ENCODE peak calls at places on chromosome 15, in four cellular contexts. P is cardiac fibroblast, Q is astrocyte of the spinal cord, S is astrocyte of the cerebellum. N is an unnamed sample.

GRCh38 chr15:88657326-88658069 is 18.7 kb downstream of the ISG20 start:
- DNase-seq in P (peak; percentile 69), Q (peak; percentile 51), S (no peak), N (peak; percentile 71)

GRCh38 chr15:96560246-96560895 is 229.9 kb downstream of the NR2F2 start:
- DNase-seq in P (peak; percentile 33), Q (no peak), S (no peak), N (peak; percentile 27)

GRCh38 chr15:52783929-52784798 is 6.0 kb downstream of the ONECUT1 start:
- DNase-seq in P (no peak), Q (no peak), S (no peak), N (no peak)

GRCh38 chr15:95262866-95263564 is 1031.7 kb downstream of the MCTP2 start:
- DNase-seq in P (peak; percentile 78), Q (peak; percentile 78), S (peak; percentile 66), N (peak; percentile 76)

GRCh38 chr15:81410318-81410753 is 36.3 kb upstream of the TMC3 start:
- DNase-seq in P (peak; percentile 95), Q (peak; percentile 72), S (peak; percentile 61), N (peak; percentile 90)

GRCh38 chr15:89587955-89588354 is 12.7 kb downstream of the TICRR start:
- DNase-seq in P (peak; percentile 80), Q (peak; percentile 17), S (no peak), N (peak; percentile 62)

GRCh38 chr15:71677352-71677751 is 133.0 kb upstream of the NR2E3 start:
- DNase-seq in P (no peak), Q (no peak), S (no peak), N (no peak)

GRCh38 chr15:77642793-77643430 is 10.2 kb upstream of the LINGO1 start:
- DNase-seq in P (no peak), Q (no peak), S (no peak), N (no peak)

GRCh38 chr15:98896802-98897732 is 110.5 kb downstream of the PGPEP1L start:
- DNase-seq in P (peak; percentile 99), Q (peak; percentile 99), S (peak; percentile 98), N (peak; percentile 99)

GRCh38 chr15:77742127-77742526 is 109.4 kb upstream of the LINGO1 start:
- DNase-seq in P (no peak), Q (no peak), S (no peak), N (no peak)

DNA sequence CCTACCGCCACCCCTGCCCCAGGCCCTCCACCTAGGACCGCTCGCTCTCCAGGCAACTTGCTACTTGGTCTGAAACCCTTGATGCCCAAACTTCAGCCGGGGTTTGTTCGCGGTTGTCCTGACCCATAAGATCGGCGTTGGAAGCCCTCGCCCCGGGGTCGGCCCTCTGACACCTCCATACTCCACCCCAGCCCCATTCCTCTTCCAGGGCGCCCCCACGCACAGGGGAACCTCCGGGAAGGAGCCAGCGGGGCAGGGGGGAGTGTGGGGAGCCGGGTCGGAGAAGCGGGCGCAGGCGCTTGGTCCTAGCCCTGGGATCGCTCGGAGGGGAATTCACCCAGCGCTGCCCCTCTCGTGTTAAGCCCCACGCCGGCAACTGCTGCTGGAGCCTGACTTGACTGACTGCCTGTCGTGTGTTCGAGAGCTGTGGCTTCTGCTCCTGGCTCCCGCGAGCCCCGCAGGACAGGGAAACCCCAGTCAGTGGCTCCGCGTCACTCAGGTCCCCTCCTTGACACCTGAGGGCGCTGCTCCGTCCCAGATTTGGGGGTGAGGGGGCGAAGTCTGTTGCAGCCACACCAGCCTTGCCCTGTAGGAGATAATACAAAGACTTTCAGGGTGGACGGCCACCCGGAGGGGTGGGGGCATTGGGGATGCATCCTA is 675 bp downstream of the RYR3 start:
- DNase-seq in P (peak; percentile 9), Q (no peak), S (no peak), N (no peak)
- H3K4me3 ChIP-seq in P (no peak overlapping the region), Q (no peak overlapping the region), S (peak overlapping the region; percentile 26), N (no peak overlapping the region)

DNA sequence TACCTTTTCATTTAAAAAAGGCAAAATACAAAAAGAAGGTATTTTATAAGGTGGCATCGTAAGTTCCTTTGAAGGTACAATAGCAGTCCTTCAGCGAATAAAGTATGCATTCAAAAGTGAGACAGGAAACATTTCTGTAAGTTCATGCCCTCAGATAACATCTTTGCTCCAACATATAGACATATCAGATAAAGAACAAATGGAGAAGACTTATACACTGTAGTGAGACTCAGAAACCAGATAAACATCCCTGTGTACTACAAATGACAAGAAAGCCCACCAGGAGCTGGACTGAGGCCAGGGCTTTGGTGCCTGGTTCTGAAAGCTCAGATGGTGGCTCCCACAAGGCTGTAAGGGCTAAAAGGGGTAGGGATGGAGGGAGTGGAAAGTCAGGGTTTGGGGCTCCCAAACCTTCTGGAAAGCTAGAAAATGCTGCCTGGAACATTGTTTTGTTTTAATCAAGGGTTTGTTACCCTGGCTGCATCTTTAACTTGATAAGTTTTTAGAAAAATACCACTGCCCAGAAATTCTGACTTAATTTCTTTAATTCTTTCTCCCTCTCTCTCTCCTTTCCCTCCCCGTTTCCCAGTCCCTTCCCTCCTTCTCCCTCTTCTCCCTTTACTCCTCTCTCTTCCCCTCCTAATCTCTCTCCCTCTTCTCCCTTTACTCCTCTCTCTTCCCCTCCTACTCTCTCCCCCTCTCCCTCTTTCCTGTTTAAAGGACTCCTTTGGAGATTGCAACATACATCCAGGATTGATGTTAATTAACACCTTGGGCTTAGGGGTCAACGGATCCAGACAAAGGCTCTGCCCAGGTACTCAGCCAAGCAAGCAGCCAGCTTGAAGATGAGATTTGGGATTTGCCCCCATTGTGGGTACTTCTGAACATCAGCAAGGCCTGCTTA is 126.1 kb downstream of the AQP9 start:
- DNase-seq in P (no peak), Q (no peak), S (no peak), N (no peak)
- TF ChIP-seq CTCF in P (no peak), Q (no peak), S (no peak), N (no peak)

DNA sequence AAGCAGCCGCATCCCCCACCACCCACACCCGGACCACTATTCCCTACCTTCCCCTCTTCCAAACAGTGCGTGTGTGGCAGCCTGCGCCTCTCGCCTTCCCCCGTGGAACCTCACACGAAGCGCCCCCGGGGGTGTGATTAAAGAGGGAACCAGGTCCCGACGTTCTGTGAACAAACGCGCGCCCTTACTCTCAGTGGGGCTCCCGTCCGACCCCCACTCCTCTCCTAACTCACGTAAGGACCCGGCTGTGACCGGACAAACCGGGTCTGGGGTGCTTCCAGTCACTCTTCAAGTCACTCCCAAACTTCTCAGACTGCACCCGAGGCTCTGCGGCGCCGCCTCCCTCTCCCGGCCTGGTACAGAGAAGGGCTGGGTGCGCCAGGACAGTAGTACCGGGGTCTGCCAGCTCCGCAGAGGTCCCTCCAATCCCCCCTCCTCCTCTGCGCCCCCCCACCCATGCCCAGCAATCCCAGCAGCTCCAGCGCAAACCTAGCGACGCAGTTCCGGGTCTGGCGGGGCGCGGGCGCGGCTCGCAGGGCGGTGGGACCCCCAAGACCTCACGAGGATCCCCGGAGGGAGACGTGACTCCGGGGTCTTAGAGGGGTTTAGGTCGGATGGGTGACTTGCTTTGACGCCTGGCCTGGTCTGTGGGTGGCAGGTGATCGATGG is 574 bp downstream of the DUOXA1 start:
- DNase-seq in P (no peak), Q (no peak), S (no peak), N (no peak)
- H3K4me3 ChIP-seq in P (no peak overlapping the region), Q (no peak overlapping the region), S (no peak overlapping the region), N (no peak overlapping the region)

DNA sequence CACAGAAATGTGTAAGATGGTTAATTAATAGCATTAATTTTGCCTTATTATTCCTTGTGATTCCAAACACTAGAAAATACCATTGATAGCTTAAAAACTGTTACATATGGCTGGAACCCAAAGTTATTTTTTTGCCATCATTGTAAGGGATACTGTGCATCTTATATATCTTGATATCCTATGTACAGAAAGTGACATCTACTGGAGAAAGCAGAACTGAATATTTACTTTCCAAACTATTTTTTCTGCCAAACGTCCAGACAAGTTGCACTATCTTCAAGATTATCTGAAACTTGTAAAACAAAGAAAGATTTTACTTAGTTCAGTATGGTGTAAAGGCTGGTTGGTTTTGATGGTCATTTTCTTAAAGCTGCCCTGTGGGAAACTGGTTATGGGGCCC is 33.3 kb upstream of the MEIS2 start:
- DNase-seq in P (peak; percentile 57), Q (peak; percentile 55), S (peak; percentile 36), N (peak; percentile 70)
- TF ChIP-seq CTCF in P (peak; percentile 30), Q (peak; percentile 32), S (no peak), N (peak; percentile 48)

DNA sequence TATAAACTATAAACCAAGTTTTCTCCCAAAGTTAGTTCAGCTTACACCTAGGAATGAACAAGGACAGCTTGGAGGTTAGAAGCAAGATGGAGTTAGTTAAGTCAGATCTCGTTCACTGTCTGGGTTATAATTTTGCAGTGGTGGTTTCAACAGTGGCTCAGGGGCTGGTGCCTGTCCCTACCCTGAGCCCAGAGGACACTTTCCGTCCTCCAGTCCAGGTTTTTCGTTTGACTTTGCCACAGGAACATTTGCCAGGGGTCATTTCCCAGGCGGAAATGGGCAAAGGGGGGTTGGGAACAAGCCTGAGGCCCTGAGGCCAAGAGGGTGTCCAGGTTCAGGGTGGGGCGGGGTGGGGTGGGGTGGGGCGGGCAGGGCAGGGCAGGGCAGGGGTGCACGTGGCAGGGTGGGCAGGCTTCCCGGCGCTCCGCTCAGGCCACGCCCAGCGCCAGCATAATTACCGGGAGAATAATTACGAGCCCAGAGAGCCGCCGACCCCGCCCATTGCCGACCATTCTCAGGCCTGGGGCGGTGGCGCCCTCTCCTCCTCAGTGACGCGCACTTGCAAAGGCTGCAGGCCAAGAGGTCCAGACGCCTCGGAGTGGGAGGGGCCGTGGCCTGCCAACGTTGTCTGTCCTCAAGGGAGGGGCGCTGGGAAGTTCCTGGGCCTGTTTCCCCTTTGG is 70.4 kb downstream of the KLF13 start:
- DNase-seq in P (peak; percentile 85), Q (no peak), S (no peak), N (peak; percentile 78)
- H3K4me3 ChIP-seq in P (no peak overlapping the region), Q (no peak overlapping the region), S (no peak overlapping the region), N (no peak overlapping the region)

GRCh38 chr15:55318588-55319494 is at the start of the genes PIGB and PIGBOS1:
- DNase-seq in P (peak; percentile 92), Q (peak; percentile 91), S (peak; percentile 71), N (peak; percentile 94)
- TF ChIP-seq CTCF in P (no peak), Q (no peak), S (no peak), N (no peak)

GRCh38 chr15:30990451-30991300 is 752 bp downstream of the MTMR10 start:
- DNase-seq in P (peak; percentile 46), Q (peak; percentile 37), S (no peak), N (no peak)
- H3K4me3 ChIP-seq in P (peak overlapping the region; percentile 92), Q (peak overlapping the region; percentile 91), S (peak overlapping the region; percentile 95), N (peak overlapping the region; percentile 87)

DNA sequence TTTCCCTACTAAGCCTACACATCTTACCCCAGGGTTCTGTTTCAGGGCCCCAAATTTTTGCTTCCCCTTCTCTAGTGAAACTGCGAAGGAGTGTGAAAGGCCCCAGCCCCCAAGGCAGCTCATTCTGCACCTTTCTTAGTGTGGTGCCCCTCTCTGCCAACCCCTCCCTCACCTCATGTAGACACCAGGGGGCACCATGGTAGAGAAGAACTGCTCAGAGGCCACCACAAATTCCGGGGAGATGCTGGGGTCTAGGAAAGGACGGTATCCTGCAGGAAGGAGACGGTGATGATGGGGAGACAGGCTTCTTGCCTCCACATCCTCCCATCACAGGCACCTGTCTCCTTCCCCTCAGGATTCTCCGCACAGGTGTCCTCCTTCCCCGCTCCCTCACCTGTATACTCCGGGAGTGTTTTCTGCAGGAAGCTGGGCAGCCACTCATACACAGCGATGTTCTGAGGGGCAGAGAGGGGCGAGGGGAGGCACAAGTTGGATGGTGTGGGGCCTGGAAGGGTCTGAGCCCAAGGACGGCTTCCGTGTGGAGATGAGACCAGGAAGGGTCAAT is 3.6 kb downstream of the DUOX2 start:
- DNase-seq in P (no peak), Q (no peak), S (no peak), N (no peak)
- TF ChIP-seq CTCF in P (peak; percentile 14), Q (peak; percentile 28), S (no peak), N (no peak)

GRCh38 chr15:74373731-74374647 is 6.5 kb upstream of the CYP11A1 start:
- DNase-seq in P (peak; percentile 84), Q (peak; percentile 82), S (peak; percentile 53), N (peak; percentile 81)
- H3K4me3 ChIP-seq in P (peak overlapping the region; percentile 70), Q (peak overlapping the region; percentile 52), S (peak overlapping the region; percentile 69), N (peak overlapping the region; percentile 59)

GRCh38 chr15:70605606-70606410 is 157.6 kb downstream of the UACA start:
- DNase-seq in P (peak; percentile 81), Q (peak; percentile 94), S (peak; percentile 92), N (peak; percentile 89)
- TF ChIP-seq CTCF in P (no peak), Q (no peak), S (no peak), N (no peak)

N was measured in fibroblast of pulmonary artery.